ENCODE peak calls at places on chromosome 11, in ten cellular contexts. Q is foreskin keratinocyte, N is neural progenitor cell, F is heart right ventricle, I is fibroblast of lung, W is prostate gland, S is H9, Y is left lung, K is GM23338, R is Karpas-422. U is an unnamed sample.

GRCh38 chr11:64954201-64954600 is 17.7 kb downstream of the MAJIN start:
- DNase-seq in N (no peak), F (no peak), I (no peak), S (no peak), W (no peak), Y (no peak), R (no peak), K (no peak), Q (no peak), U (no peak)

GRCh38 chr11:96430668-96431067 is 40.9 kb downstream of the JRKL start:
- DNase-seq in S (no peak), W (no peak), Q (no peak), R (peak; percentile 65), F (no peak), I (no peak), K (no peak), Y (no peak), N (no peak), U (no peak)

GRCh38 chr11:11973361-11973800 is 35.0 kb downstream of the DKK3 start:
- DNase-seq in F (peak; percentile 89), R (no peak), I (peak; percentile 65), N (no peak), K (no peak), W (peak; percentile 26), Q (no peak), S (peak; percentile 23), Y (no peak), U (no peak)

GRCh38 chr11:45470151-45471001 is 184.2 kb upstream of the SYT13 start:
- DNase-seq in N (no peak), Y (no peak), Q (no peak), W (no peak), S (no peak), K (no peak), F (peak; percentile 10), R (no peak), I (peak; percentile 37), U (no peak)

GRCh38 chr11:93510196-93510898 is 32.8 kb downstream of the SMCO4 start:
- DNase-seq in W (no peak), N (no peak), K (no peak), I (no peak), R (no peak), Y (no peak), S (no peak), Q (no peak), F (no peak), U (no peak)

GRCh38 chr11:43922295-43922648 is 20.2 kb upstream of the C11orf96 start:
- DNase-seq in S (no peak), Q (no peak), K (no peak), R (no peak), W (no peak), I (no peak), F (no peak), Y (no peak), N (no peak), U (no peak)

GRCh38 chr11:30107899-30108298 is 91.1 kb upstream of the KCNA4 start:
- DNase-seq in R (no peak), S (no peak), W (no peak), I (peak; percentile 65), Q (peak; percentile 42), N (no peak), Y (no peak), F (no peak), K (no peak), U (peak; percentile 48)

GRCh38 chr11:2808850-2809847 is 76.4 kb downstream of the CDKN1C start:
- DNase-seq in F (no peak), I (no peak), K (no peak), Q (no peak), W (no peak), R (no peak), S (no peak), N (no peak), Y (no peak), U (no peak)

GRCh38 chr11:122672892-122673291 is 17.4 kb downstream of the UBASH3B start:
- DNase-seq in I (peak; percentile 44), Y (peak; percentile 73), Q (no peak), S (no peak), N (no peak), W (no peak), K (no peak), R (no peak), F (no peak), U (no peak)

GRCh38 chr11:117182551-117182935 is 4.0 kb downstream of the SIDT2 start:
- DNase-seq in K (no peak), N (no peak), Q (no peak), F (no peak), S (no peak), R (no peak), I (no peak), W (peak; percentile 3), Y (no peak), U (no peak)

GRCh38 chr11:46737699-46738098 is 18.7 kb downstream of the F2 start:
- DNase-seq in W (no peak), N (no peak), Q (no peak), K (no peak), Y (no peak), R (no peak), S (no peak), F (no peak), I (no peak), U (no peak)

GRCh38 chr11:77038825-77039326 is 4.7 kb downstream of the B3GNT6 start:
- DNase-seq in K (no peak), N (no peak), I (no peak), R (no peak), Y (no peak), S (no peak), W (no peak), F (no peak), Q (no peak), U (no peak)

GRCh38 chr11:128630367-128631230 is 43.2 kb upstream of the ETS1 start:
- DNase-seq in N (peak; percentile 87), S (peak; percentile 78), R (peak; percentile 92), F (peak; percentile 91), K (peak; percentile 85), Q (peak; percentile 55), W (peak; percentile 69), I (peak; percentile 89), Y (peak; percentile 89), U (peak; percentile 60)

GRCh38 chr11:119320593-119321524 is 3.9 kb upstream of the MCAM start:
- DNase-seq in W (no peak), N (peak; percentile 71), Q (peak; percentile 52), F (peak; percentile 78), S (peak; percentile 70), Y (no peak), K (peak; percentile 77), I (peak; percentile 61), R (peak; percentile 79), U (peak; percentile 54)

GRCh38 chr11:90223248-90223585 is 368 bp upstream of the CHORDC1 start:
- DNase-seq in R (no peak), I (no peak), K (no peak), N (no peak), Q (no peak), S (no peak), F (no peak), Y (no peak), W (no peak), U (no peak)

DNA sequence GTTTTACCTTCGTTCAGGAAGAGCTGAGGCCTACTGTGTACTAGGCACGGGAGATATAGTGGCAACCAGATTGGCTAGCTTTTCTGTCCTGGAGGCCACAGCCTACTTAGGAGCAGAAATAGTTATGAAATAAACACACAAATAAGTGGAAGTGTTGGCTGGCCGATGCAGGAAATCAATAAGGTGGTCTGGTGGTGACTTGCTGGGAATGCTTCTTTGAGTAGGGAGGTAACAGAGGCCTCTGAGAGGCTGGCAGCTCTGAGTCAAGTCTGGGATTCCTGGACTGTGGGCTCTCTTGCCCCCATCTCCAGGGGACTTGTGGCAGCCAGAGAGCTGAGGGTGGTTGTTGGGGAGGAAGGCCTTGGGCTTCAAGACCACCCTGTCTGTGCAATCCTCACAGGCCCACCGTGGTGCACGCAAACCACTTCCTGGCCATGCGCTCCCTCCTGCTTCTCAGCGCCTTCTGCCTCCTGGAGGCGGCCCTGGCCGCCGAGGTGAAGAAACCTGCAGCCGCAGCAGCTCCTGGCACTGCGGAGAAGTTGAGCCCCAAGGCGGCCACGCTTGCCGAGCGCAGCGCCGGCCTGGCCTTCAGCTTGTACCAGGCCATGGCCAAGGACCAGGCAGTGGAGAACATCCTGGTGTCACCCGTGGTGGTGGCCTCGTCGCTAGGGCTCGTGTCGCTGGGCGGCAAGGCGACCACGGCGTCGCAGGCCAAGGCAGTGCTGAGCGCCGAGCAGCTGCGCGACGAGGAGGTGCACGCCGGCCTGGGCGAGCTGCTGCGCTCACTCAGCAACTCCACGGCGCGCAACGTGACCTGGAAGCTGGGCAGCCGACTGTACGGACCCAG is 4.1 kb downstream of the SERPINH1 start:
- DNase-seq in Q (no peak), S (no peak), W (no peak), K (no peak), R (no peak), N (no peak), I (no peak), Y (no peak), F (no peak), U (no peak)
- H3K4me1 ChIP-seq in Q (peaks cover 10% of the 10 kb centered on the region), S (peaks cover 9% of the 10 kb centered on the region), W (peaks cover 26% of the 10 kb centered on the region), K (peaks cover 28% of the 10 kb centered on the region), R (peaks cover 16% of the 10 kb centered on the region), N (peaks cover 27% of the 10 kb centered on the region), I (peaks cover 25% of the 10 kb centered on the region), Y (peaks cover 81% of the 10 kb centered on the region), F (peaks cover 29% of the 10 kb centered on the region), U (peaks cover 35% of the 10 kb centered on the region)

DNA sequence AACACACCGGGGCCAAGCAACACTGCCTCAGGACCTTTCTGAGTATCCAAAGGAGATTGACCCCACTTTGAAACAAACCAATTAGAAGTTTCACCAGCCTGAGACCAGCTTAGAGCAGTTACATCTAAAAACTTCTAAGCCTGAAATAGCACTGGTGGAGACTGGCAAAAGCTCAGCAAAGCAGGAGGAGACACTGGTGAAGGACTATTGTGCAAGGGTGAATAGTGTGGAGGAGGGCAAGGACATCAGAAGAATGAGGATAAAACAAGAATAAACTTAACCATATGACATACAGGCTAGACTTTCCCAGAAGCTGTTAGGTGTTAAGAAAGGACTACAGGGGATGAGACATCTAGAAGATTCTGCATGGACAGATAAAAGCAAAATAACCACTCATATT is 152.4 kb downstream of the FCHSD2 start:
- DNase-seq in Y (no peak), I (no peak), F (peak; percentile 21), S (no peak), K (no peak), Q (no peak), N (no peak), R (no peak), W (no peak), U (no peak)
- H3K27ac ChIP-seq in Y (peak overlapping the region; percentile 83), I (no peak overlapping the region), F (no peak overlapping the region), S (no peak overlapping the region), K (no peak overlapping the region), Q (no peak overlapping the region), N (no peak overlapping the region), R (peak overlapping the region; percentile 37), W (no peak overlapping the region), U (no peak overlapping the region)

GRCh38 chr11:35177370-35177769 is 38.4 kb downstream of the CD44 start:
- DNase-seq in Y (no peak), S (no peak), K (no peak), W (no peak), R (no peak), Q (no peak), N (no peak), I (peak; percentile 59), F (no peak), U (no peak)
- H3K4me1 ChIP-seq in Y (peaks cover 89% of the 10 kb centered on the region), S (peaks cover 18% of the 10 kb centered on the region), K (peaks cover 42% of the 10 kb centered on the region), W (peaks cover 9% of the 10 kb centered on the region), R (peaks cover 8% of the 10 kb centered on the region), Q (peaks cover 43% of the 10 kb centered on the region), N (peaks cover 28% of the 10 kb centered on the region), I (peaks cover 52% of the 10 kb centered on the region), F (no peaks in the 10 kb centered on the region), U (peaks cover 60% of the 10 kb centered on the region)

DNA sequence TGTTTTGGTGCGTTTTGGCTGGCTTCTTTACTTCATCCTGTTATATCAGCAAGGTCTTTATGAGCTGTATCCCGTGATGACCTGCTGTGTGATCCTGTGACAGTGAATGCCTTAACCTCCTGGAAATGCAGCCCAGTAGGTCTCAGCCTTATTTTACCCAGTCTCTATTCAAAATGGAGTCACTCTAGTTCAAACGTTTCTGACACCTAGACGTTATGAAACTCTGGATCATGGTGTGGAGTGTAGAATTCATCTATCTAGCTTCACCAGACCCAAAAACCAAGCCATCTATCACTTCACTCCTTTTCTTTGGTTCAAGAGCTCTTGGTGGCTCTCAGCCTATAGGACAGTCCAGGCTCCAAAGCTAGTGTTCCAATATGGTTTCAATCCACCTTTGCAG is 28.2 kb upstream of the ZDHHC13 start:
- DNase-seq in S (no peak), I (no peak), Y (no peak), F (no peak), R (no peak), N (no peak), Q (no peak), K (no peak), W (no peak), U (no peak)
- H3K27ac ChIP-seq in S (no peak overlapping the region), I (no peak overlapping the region), Y (no peak overlapping the region), F (no peak overlapping the region), R (no peak overlapping the region), N (no peak overlapping the region), Q (no peak overlapping the region), K (no peak overlapping the region), W (no peak overlapping the region), U (no peak overlapping the region)